ENCODE peak calls at places on chromosomes 13 and 19, in four cellular contexts. One of them, this sample, is unnamed.

GRCh38 chr19:17834350-17835181 is 13.2 kb downstream of the JAK3 start:
- DNase-seq in hepatocyte: no peak
- DNase-seq in GM23338: peak; percentile 74
- DNase-seq in GM23248: peak; percentile 7
- DNase-seq in this sample: no peak

GRCh38 chr13:106570354-106570822 is 2.5 kb upstream of the ARGLU1 start:
- DNase-seq in hepatocyte: peak; percentile 83
- DNase-seq in GM23248: peak; percentile 43
- DNase-seq in GM23338: peak; percentile 95
- DNase-seq in this sample: no peak

GRCh38 chr19:39080431-39080830 is 3.7 kb upstream of the ACP7 start:
- DNase-seq in GM23338: no peak
- DNase-seq in GM23248: no peak
- DNase-seq in hepatocyte: no peak
- DNase-seq in this sample: no peak

GRCh38 chr19:42198676-42199439 is 18.6 kb downstream of the DEDD2 start:
- DNase-seq in GM23338: peak; percentile 32
- DNase-seq in hepatocyte: no peak
- DNase-seq in GM23248: no peak
- DNase-seq in this sample: peak; percentile 87

GRCh38 chr19:21474671-21475181 is 30.7 kb upstream of the ZNF429 start:
- DNase-seq in hepatocyte: peak; percentile 87
- DNase-seq in GM23248: peak; percentile 72
- DNase-seq in GM23338: peak; percentile 92
- DNase-seq in this sample: peak; percentile 89

GRCh38 chr13:21147827-21148226 is 28.5 kb downstream of the SKA3 start:
- DNase-seq in GM23248: no peak
- DNase-seq in hepatocyte: no peak
- DNase-seq in GM23338: peak; percentile 32
- DNase-seq in this sample: no peak

GRCh38 chr13:95644611-95645052 is at the start of gene DZIP1:
- DNase-seq in GM23338: peak; percentile 97
- DNase-seq in GM23248: peak; percentile 95
- DNase-seq in hepatocyte: peak; percentile 76
- DNase-seq in this sample: no peak

GRCh38 chr19:999379-999719 is 870 bp upstream of the GRIN3B start:
- DNase-seq in GM23248: no peak
- DNase-seq in hepatocyte: no peak
- DNase-seq in GM23338: no peak
- DNase-seq in this sample: no peak

GRCh38 chr13:90834700-90835099 is 512.8 kb upstream of the MIR17HG start:
- DNase-seq in hepatocyte: no peak
- DNase-seq in GM23248: peak; percentile 28
- DNase-seq in GM23338: no peak
- DNase-seq in this sample: no peak

GRCh38 chr19:38324431-38324830 is 4.8 kb downstream of the KCNK6 start:
- DNase-seq in GM23248: no peak
- DNase-seq in GM23338: no peak
- DNase-seq in hepatocyte: no peak
- DNase-seq in this sample: no peak

GRCh38 chr19:41641879-41642485 is 15.1 kb upstream of the CEACAM4 start:
- DNase-seq in GM23338: peak; percentile 80
- DNase-seq in GM23248: peak; percentile 57
- DNase-seq in hepatocyte: peak; percentile 33
- DNase-seq in this sample: peak; percentile 66

GRCh38 chr13:27359203-27359821 is 65.1 kb upstream of the GTF3A start:
- DNase-seq in GM23248: peak; percentile 83
- DNase-seq in GM23338: peak; percentile 84
- DNase-seq in hepatocyte: peak; percentile 81
- DNase-seq in this sample: peak; percentile 75

GRCh38 chr19:5113101-5113557 is 144.2 kb downstream of the KDM4B start:
- DNase-seq in hepatocyte: no peak
- DNase-seq in GM23248: peak; percentile 66
- DNase-seq in GM23338: no peak
- DNase-seq in this sample: no peak

GRCh38 chr13:58712191-58712590 is 1080.6 kb downstream of the PCDH17 start:
- DNase-seq in hepatocyte: no peak
- DNase-seq in GM23248: no peak
- DNase-seq in GM23338: peak; percentile 74
- DNase-seq in this sample: no peak

GRCh38 chr13:36476661-36477060 is 44.4 kb downstream of the CCNA1 start:
- DNase-seq in GM23338: no peak
- DNase-seq in hepatocyte: no peak
- DNase-seq in GM23248: no peak
- DNase-seq in this sample: no peak

GRCh38 chr13:41311607-41312500 is 787 bp downstream of the NAA16 start:
- DNase-seq in GM23338: peak; percentile 49
- DNase-seq in hepatocyte: peak; percentile 64
- DNase-seq in GM23248: peak; percentile 78
- DNase-seq in this sample: peak; percentile 75

GRCh38 chr13:97695684-97696083 is 257.8 kb upstream of the IPO5 start:
- DNase-seq in GM23338: no peak
- DNase-seq in hepatocyte: peak; percentile 23
- DNase-seq in GM23248: no peak
- DNase-seq in this sample: no peak

GRCh38 chr19:50501568-50502475 is 9.2 kb downstream of the JOSD2 start:
- DNase-seq in GM23248: no peak
- DNase-seq in GM23338: no peak
- DNase-seq in hepatocyte: no peak
- DNase-seq in this sample: no peak

GRCh38 chr13:25679154-25679553 is 307.4 kb downstream of the ATP8A2 start:
- DNase-seq in GM23338: no peak
- DNase-seq in GM23248: no peak
- DNase-seq in hepatocyte: no peak
- DNase-seq in this sample: no peak
- H3K4me1 ChIP-seq in GM23338: peaks cover 9% of the 10 kb centered on the region
- H3K4me1 ChIP-seq in GM23248: no peaks in the 10 kb centered on the region
- H3K4me1 ChIP-seq in hepatocyte: no peaks in the 10 kb centered on the region
- H3K4me1 ChIP-seq in this sample: no peaks in the 10 kb centered on the region

DNA sequence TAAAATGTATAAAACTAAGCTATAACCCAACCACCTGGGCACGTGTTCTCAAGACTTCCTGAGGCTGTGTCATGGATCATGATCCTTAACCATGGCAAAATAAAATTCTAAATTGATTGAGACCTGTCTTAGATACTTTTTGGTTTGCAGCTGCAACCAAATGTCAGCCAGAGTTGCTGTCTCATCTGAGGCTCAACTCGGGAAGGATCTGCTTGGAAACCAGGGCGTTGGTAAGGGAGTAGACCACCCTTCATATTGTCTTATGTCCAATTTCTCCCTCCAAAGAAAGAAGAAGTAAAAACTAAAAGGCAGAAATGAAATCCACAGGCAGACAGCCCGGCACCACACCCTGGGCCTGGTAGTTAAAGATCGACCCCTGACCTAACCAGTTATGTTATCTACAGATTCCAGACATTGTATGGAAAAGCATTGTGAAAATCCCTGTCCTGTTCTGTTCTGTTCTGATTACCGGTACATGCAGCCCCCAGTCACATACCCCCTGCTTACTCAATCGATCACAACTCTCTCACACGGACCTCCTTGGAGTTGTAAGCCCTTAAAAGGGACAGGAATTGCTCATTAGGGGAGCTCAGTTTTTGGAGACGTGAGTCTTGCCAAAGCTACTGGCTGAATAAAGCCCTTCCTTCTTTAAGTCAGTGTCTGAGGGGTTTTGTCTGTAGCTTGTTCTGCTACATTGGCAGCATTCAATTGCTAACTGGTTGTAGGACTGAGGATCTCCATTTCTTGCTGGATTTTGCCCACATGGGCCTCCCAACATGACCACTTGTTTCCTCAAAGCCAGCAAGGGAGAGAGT is 22.9 kb upstream of the IGSF23 start:
- DNase-seq in hepatocyte: no peak
- DNase-seq in GM23338: no peak
- DNase-seq in GM23248: no peak
- DNase-seq in this sample: no peak
- TF ChIP-seq EZH2phosphoT487 in hepatocyte: no peak
- TF ChIP-seq EZH2phosphoT487 in GM23338: no peak
- TF ChIP-seq EZH2phosphoT487 in GM23248: no peak
- TF ChIP-seq EZH2phosphoT487 in this sample: no peak

GRCh38 chr13:74794582-74794981 is 660.4 kb upstream of the KLF12 start:
- DNase-seq in GM23338: peak; percentile 16
- DNase-seq in GM23248: peak; percentile 12
- DNase-seq in hepatocyte: no peak
- DNase-seq in this sample: no peak

GRCh38 chr13:74795526-74795925 is 661.3 kb upstream of the KLF12 start:
- DNase-seq in hepatocyte: no peak
- DNase-seq in GM23338: no peak
- DNase-seq in GM23248: no peak
- DNase-seq in this sample: no peak

GRCh38 chr13:74796126-74796643 is 662.0 kb upstream of the KLF12 start:
- DNase-seq in GM23248: peak; percentile 7
- DNase-seq in hepatocyte: no peak
- DNase-seq in GM23338: no peak
- DNase-seq in this sample: no peak

DNA sequence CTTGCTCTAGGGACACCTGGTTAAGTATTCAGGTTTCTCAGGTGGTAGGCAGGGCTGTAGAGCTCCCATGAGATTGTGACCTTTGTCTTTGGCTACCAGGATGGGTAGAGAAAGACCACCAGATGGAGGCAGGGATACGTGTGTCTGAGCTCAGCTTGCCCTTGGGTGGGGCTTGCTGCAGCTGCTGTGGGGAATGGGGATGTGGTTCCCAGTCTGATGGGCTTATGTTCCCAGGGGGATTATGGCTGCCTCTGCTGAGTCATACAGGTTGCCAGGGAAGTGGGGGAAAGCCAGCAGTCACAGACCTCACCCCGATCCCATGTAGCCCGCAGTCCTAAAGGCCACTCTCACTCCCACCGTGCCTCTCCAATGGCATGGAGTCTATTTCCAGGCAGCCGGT is 659.9 kb upstream of the KLF12 start:
- DNase-seq in GM23338: no peak
- DNase-seq in hepatocyte: no peak
- DNase-seq in GM23248: no peak
- DNase-seq in this sample: no peak
- H3K36me3 ChIP-seq in GM23338: no peaks in the 10 kb centered on the region
- H3K36me3 ChIP-seq in hepatocyte: no peaks in the 10 kb centered on the region
- H3K36me3 ChIP-seq in GM23248: no peaks in the 10 kb centered on the region
- H3K36me3 ChIP-seq in this sample: no peaks in the 10 kb centered on the region

GRCh38 chr13:98998831-98999634 is 21.2 kb upstream of the DOCK9 start:
- DNase-seq in hepatocyte: no peak
- DNase-seq in GM23248: peak; percentile 35
- DNase-seq in GM23338: no peak
- DNase-seq in this sample: no peak
- H3K4me1 ChIP-seq in hepatocyte: peaks cover 2% of the 10 kb centered on the region
- H3K4me1 ChIP-seq in GM23248: peaks cover 25% of the 10 kb centered on the region
- H3K4me1 ChIP-seq in GM23338: peaks cover 34% of the 10 kb centered on the region
- H3K4me1 ChIP-seq in this sample: peaks cover 14% of the 10 kb centered on the region

DNA sequence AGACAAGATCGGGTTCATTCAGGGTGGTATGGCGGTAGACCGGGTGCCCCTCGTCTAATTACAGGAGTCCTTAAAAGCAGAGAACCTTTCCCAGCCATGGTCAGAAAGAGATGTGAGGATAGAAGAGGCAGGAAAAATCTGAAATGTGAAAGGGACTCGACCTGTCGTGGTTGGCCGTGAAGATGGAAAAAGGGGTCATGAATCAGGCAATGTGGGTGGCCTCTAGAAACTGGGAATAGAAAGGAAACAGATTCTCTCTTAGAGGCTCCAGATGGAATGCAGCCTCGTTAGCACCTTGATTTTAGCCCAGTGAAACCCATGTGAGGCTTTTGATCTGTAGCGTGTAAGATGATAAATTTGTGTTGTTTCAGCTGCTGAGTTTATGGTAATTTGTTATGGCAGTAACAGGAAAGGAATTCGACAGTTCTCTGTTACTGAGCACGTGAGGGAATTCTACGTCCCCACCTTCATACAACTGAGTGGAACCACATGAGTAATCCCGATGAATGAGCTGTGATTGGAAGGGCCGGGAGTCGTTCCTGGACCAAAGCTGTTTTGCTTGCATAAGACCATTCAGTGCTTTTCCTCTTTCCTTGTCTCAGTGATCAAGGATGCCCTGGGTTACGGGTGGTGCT is 11.0 kb upstream of the CA11 start:
- DNase-seq in GM23338: no peak
- DNase-seq in hepatocyte: peak; percentile 68
- DNase-seq in GM23248: peak; percentile 94
- DNase-seq in this sample: no peak
- TF ChIP-seq EZH2phosphoT487 in GM23338: no peak
- TF ChIP-seq EZH2phosphoT487 in hepatocyte: no peak
- TF ChIP-seq EZH2phosphoT487 in GM23248: no peak
- TF ChIP-seq EZH2phosphoT487 in this sample: no peak

GRCh38 chr13:54709546-54709945 is 1680.9 kb downstream of the OLFM4 start:
- DNase-seq in GM23248: no peak
- DNase-seq in GM23338: no peak
- DNase-seq in hepatocyte: no peak
- DNase-seq in this sample: no peak
- H3K36me3 ChIP-seq in GM23248: no peaks in the 10 kb centered on the region
- H3K36me3 ChIP-seq in GM23338: peaks cover 3% of the 10 kb centered on the region
- H3K36me3 ChIP-seq in hepatocyte: no peaks in the 10 kb centered on the region
- H3K36me3 ChIP-seq in this sample: no peaks in the 10 kb centered on the region

DNA sequence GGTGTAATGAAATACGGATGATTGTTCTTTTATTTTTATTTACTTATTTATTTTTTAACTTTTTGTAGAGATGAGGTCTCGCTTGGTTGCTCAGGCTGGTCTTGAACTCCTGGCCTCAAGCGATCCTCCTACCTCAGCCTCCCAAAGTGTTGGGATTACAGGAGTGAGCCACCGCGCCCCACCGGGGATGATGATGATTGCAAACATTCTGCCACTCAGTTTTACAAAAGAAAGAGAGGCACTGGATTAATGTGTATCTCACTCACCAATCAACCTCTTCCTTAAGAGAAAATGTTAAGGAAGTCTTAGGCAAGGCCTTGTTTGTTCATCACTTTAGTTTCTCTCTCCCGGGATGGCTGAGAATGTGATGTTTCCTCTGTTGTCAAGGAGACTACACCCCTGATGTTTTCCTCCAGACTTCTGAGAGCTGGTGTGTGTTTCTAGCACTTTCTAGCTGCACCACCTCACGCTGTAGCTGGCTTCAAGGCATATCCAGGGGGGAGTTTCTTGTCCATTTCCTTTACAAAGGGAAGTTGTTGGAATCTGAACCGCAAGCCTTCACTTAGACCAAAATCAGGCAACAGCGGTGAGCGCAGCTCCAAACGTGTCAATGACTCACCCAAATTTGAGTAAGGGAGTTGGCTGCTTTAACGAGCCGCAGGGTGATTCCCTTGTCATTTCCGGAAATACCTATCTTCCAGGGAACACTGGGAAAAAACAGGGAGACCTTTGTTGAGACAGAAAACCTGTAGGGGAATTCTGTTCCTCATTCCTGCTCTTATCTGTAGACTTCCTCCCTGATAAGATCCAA is 2.3 kb downstream of the LDLR start:
- DNase-seq in GM23248: peak; percentile 98
- DNase-seq in hepatocyte: peak; percentile 79
- DNase-seq in GM23338: peak; percentile 56
- DNase-seq in this sample: no peak
- H3K4me1 ChIP-seq in GM23248: peaks cover 48% of the 10 kb centered on the region
- H3K4me1 ChIP-seq in hepatocyte: peaks cover 27% of the 10 kb centered on the region
- H3K4me1 ChIP-seq in GM23338: peaks cover 48% of the 10 kb centered on the region
- H3K4me1 ChIP-seq in this sample: peaks cover 49% of the 10 kb centered on the region

GRCh38 chr13:92074658-92075057 is 676.2 kb downstream of the GPC5 start:
- DNase-seq in GM23248: no peak
- DNase-seq in hepatocyte: peak; percentile 35
- DNase-seq in GM23338: peak; percentile 65
- DNase-seq in this sample: peak; percentile 52
- TF ChIP-seq EZH2phosphoT487 in GM23248: no peak
- TF ChIP-seq EZH2phosphoT487 in hepatocyte: no peak
- TF ChIP-seq EZH2phosphoT487 in GM23338: no peak
- TF ChIP-seq EZH2phosphoT487 in this sample: no peak